ENCODE peak calls at places on chromosomes 13 and 19, in nine cellular contexts. Q, V, E, C, J, S, N, G and U are unnamed samples.

GRCh38 chr19:2957160-2957559 is 12.4 kb upstream of the ZNF77 start:
- DNase-seq in S (no peak), V (no peak), N (no peak), G (no peak), C (no peak), E (no peak), J (no peak), Q (no peak), U (no peak)

GRCh38 chr13:109330941-109331340 is 455.4 kb downstream of the IRS2 start:
- DNase-seq in Q (no peak), V (no peak), S (no peak), N (no peak), C (no peak), J (no peak), E (no peak), G (peak), U (no peak)

GRCh38 chr19:2150794-2151338 is 500 bp downstream of the AP3D1 start:
- DNase-seq in N (no peak), C (no peak), G (no peak), Q (no peak), E (no peak), S (no peak), V (no peak), J (no peak), U (no peak)

GRCh38 chr19:13794388-13794751 is 873 bp upstream of the ZSWIM4 start:
- DNase-seq in N (no peak), J (peak), Q (peak), E (peak), V (no peak), C (no peak), S (peak), G (peak), U (peak)

GRCh38 chr13:23399254-23399796 is 34.2 kb downstream of the SACS start:
- DNase-seq in C (no peak), N (no peak), G (no peak), Q (no peak), J (no peak), V (no peak), E (no peak), S (no peak), U (no peak)

GRCh38 chr19:40348961-40349507 is 539 bp downstream of the PLD3 start:
- DNase-seq in G (peak), S (no peak), N (no peak), E (no peak), Q (no peak), V (no peak), J (no peak), C (no peak), U (peak)

GRCh38 chr19:12946092-12946845 is 607 bp downstream of the RAD23A start:
- DNase-seq in C (no peak), E (peak), S (peak), V (peak), J (peak), G (peak), N (no peak), Q (peak), U (peak)

GRCh38 chr19:48659768-48660167 is 13.0 kb downstream of the NTN5 start:
- DNase-seq in S (no peak), Q (no peak), J (no peak), E (no peak), N (no peak), C (no peak), V (no peak), G (peak), U (no peak)

GRCh38 chr13:79197933-79198332 is 208.1 kb downstream of the RBM26 start:
- DNase-seq in N (no peak), G (no peak), J (no peak), V (no peak), E (no peak), S (no peak), Q (no peak), C (no peak), U (no peak)

GRCh38 chr19:23972161-23972560 is 57.5 kb downstream of the ZNF726 start:
- DNase-seq in E (no peak), C (no peak), V (no peak), G (no peak), J (no peak), Q (no peak), S (no peak), N (no peak), U (no peak)

GRCh38 chr19:47056416-47056815 is 8.0 kb upstream of the TMEM160 start:
- DNase-seq in Q (no peak), V (no peak), J (no peak), N (no peak), G (no peak), S (no peak), E (no peak), C (no peak), U (no peak)

GRCh38 chr19:15430526-15431120 is 11.8 kb upstream of the AKAP8L start:
- DNase-seq in N (no peak), J (no peak), G (no peak), C (no peak), V (no peak), Q (no peak), S (no peak), E (no peak), U (no peak)